ENCODE peak calls at places on chromosomes 6 and 20, in four cellular contexts. S, V, O and J are unnamed samples.

GRCh38 chr6:70620746-70621145 is 46.9 kb upstream of the SMAP1 start:
- DNase-seq in V (no peak), S (no peak), O (no peak), J (no peak)

GRCh38 chr20:42352096-42352495 is 733.9 kb upstream of the CHD6 start:
- DNase-seq in S (no peak), V (no peak), O (no peak), J (no peak)

GRCh38 chr20:44014807-44015732 is 100.4 kb downstream of the TOX2 start:
- DNase-seq in V (no peak), O (no peak), S (peak; percentile 25), J (no peak)

GRCh38 chr6:150177260-150178246 is 34.7 kb downstream of the PPP1R14C start:
- DNase-seq in O (no peak), S (no peak), V (no peak), J (no peak)

GRCh38 chr6:127291495-127291894 is 24.8 kb downstream of the RNF146 start:
- DNase-seq in V (no peak), S (no peak), O (no peak), J (no peak)

GRCh38 chr6:50905297-50905696 is 86.6 kb downstream of the TFAP2B start:
- DNase-seq in S (no peak), V (no peak), O (no peak), J (no peak)

GRCh38 chr20:52411611-52412010 is 220.0 kb upstream of the ZFP64 start:
- DNase-seq in S (no peak), O (no peak), V (no peak), J (no peak)

GRCh38 chr6:160781298-160781697 is 79.3 kb downstream of the PLG start:
- DNase-seq in S (no peak), O (no peak), V (no peak), J (no peak)

GRCh38 chr6:145815875-145816274 is 1.3 kb upstream of the FBXO30 start:
- DNase-seq in S (no peak), V (peak; percentile 5), O (no peak), J (no peak)

GRCh38 chr6:135227349-135227748 is 46.2 kb downstream of the MYB start:
- DNase-seq in O (no peak), V (no peak), S (no peak), J (no peak)

GRCh38 chr20:57857969-57858368 is 148.2 kb upstream of the PMEPA1 start:
- DNase-seq in V (no peak), S (no peak), O (no peak), J (no peak)

GRCh38 chr20:61724376-61724775 is 341.3 kb downstream of the TAF4 start:
- DNase-seq in V (no peak), S (no peak), O (no peak), J (no peak)

GRCh38 chr6:143536461-143536865 is 24.9 kb upstream of the FUCA2 start:
- DNase-seq in S (no peak), V (peak; percentile 11), O (peak; percentile 30), J (no peak)

GRCh38 chr6:73610444-73611275 is 43.1 kb downstream of the SLC17A5 start:
- DNase-seq in O (no peak), S (no peak), V (peak; percentile 53), J (no peak)

GRCh38 chr6:163722293-163722692 is 307.8 kb downstream of the QKI start:
- DNase-seq in O (no peak), V (no peak), S (no peak), J (no peak)

GRCh38 chr6:113306552-113307145 is 550.5 kb upstream of the MARCKS start:
- DNase-seq in V (peak; percentile 5), O (no peak), S (peak; percentile 51), J (no peak)

GRCh38 chr20:50848846-50849673 is 54.2 kb downstream of the BCAS4 start:
- DNase-seq in V (no peak), O (no peak), S (peak; percentile 19), J (no peak)